ENCODE peak calls at places on chromosomes 5 and 9, in ten cellular contexts. V, Q, C, L, D, U, S, F, J and P are unnamed samples.

GRCh38 chr5:109585012-109585599 is 104.6 kb upstream of the MAN2A1 start:
- DNase-seq in D (no peak), V (no peak), S (no peak), J (no peak), C (no peak), F (no peak), Q (no peak), U (no peak), L (no peak), P (no peak)

GRCh38 chr5:43533646-43534045 is 18.7 kb upstream of the C5orf34 start:
- DNase-seq in S (no peak), V (no peak), F (no peak), J (no peak), U (no peak), L (no peak), C (no peak), D (no peak), Q (no peak), P (no peak)

GRCh38 chr5:80569961-80570786 is at the start of gene ANKRD34B:
- DNase-seq in L (peak; percentile 42), C (no peak), D (peak; percentile 86), V (peak; percentile 38), U (peak; percentile 82), J (no peak), F (no peak), S (no peak), Q (peak; percentile 9), P (no peak)

GRCh38 chr9:108671156-108671555 is 184.6 kb downstream of the ACTL7B start:
- DNase-seq in J (no peak), F (no peak), Q (no peak), L (peak; percentile 12), V (peak; percentile 45), D (no peak), S (no peak), U (peak; percentile 53), C (no peak), P (no peak)

GRCh38 chr5:154285661-154286408 is 95.3 kb downstream of the GALNT10 start:
- DNase-seq in C (no peak), U (peak; percentile 18), D (no peak), S (no peak), L (no peak), Q (peak; percentile 64), F (no peak), J (no peak), V (peak; percentile 86), P (no peak)

GRCh38 chr5:7186818-7187217 is 209.1 kb upstream of the ADCY2 start:
- DNase-seq in U (no peak), C (no peak), Q (no peak), L (no peak), D (no peak), J (no peak), S (no peak), V (no peak), F (no peak), P (no peak)

GRCh38 chr5:157915638-157916037 is 56.7 kb upstream of the CLINT1 start:
- DNase-seq in L (no peak), F (peak; percentile 26), D (peak; percentile 84), S (no peak), C (peak; percentile 81), Q (no peak), J (peak; percentile 93), V (peak; percentile 31), U (no peak), P (peak; percentile 93)

GRCh38 chr9:133003671-133004090 is 25.2 kb downstream of the GFI1B start:
- DNase-seq in Q (no peak), J (no peak), S (no peak), C (no peak), D (peak; percentile 35), L (no peak), F (no peak), U (peak; percentile 63), V (no peak), P (no peak)

GRCh38 chr9:100324594-100325200 is 28.0 kb downstream of the TEX10 start:
- DNase-seq in Q (no peak), D (no peak), S (peak; percentile 46), F (peak; percentile 69), V (peak; percentile 50), U (peak; percentile 45), J (no peak), L (no peak), C (no peak), P (no peak)

GRCh38 chr9:128160603-128160987 is 530 bp downstream of the BBLN start:
- DNase-seq in D (no peak), L (no peak), F (peak; percentile 52), Q (peak; percentile 25), U (peak; percentile 59), C (peak; percentile 64), S (peak; percentile 31), V (no peak), J (no peak), P (peak; percentile 29)

GRCh38 chr5:144336619-144337018 is 165.9 kb downstream of the KCTD16 start:
- DNase-seq in F (no peak), D (no peak), S (no peak), L (no peak), J (no peak), U (no peak), V (no peak), Q (no peak), C (no peak), P (no peak)

GRCh38 chr5:90962481-90962880 is 403.9 kb downstream of the ADGRV1 start:
- DNase-seq in D (no peak), Q (no peak), V (no peak), S (no peak), F (no peak), J (no peak), C (no peak), L (no peak), U (no peak), P (no peak)

GRCh38 chr9:123267481-123268239 is 726 bp downstream of the STRBP start:
- DNase-seq in U (peak; percentile 49), F (peak; percentile 24), Q (no peak), S (no peak), C (peak; percentile 50), L (no peak), J (peak; percentile 30), V (no peak), D (peak; percentile 84), P (no peak)

GRCh38 chr9:22039258-22039657 is 30.2 kb upstream of the CDKN2B start:
- DNase-seq in F (no peak), L (no peak), V (no peak), C (no peak), D (no peak), Q (no peak), J (no peak), S (no peak), U (no peak), P (no peak)

GRCh38 chr5:128144491-128144890 is 60.9 kb downstream of the SLC12A2 start:
- DNase-seq in F (no peak), C (no peak), S (no peak), J (no peak), Q (no peak), U (no peak), D (no peak), L (no peak), V (no peak), P (no peak)

GRCh38 chr9:108743901-108744371 is 111.8 kb downstream of the ACTL7B start:
- DNase-seq in U (peak; percentile 73), D (no peak), J (peak; percentile 22), V (peak; percentile 16), F (no peak), L (peak; percentile 60), Q (no peak), S (no peak), C (no peak), P (no peak)

DNA sequence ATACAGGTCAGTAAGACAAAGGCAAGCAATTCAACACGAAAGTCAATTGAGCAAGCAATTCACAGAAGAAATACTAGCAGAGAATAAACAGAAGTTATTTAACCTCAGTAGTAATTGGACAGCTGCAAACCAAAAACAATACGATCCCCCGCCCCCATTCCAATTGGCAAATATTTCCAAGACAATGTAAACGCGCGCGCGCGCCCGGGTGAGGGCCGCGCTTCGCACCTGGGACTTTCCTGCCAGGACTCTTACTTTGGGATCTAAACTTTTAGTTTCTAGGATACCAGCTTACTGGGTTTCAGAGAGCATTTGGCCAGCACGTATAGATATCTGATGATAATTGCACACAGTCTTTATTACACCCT is 8.5 kb downstream of the RUFY1 start:
- DNase-seq in L (peak; percentile 53), U (peak; percentile 79), Q (no peak), V (peak; percentile 35), S (peak; percentile 10), J (peak; percentile 54), C (no peak), F (no peak), D (peak; percentile 80), P (peak; percentile 56)
- H3K27ac ChIP-seq in L (peak overlapping the region; percentile 97), U (peak overlapping the region; percentile 89), Q (peak overlapping the region; percentile 43), V (peak overlapping the region; percentile 89), S (peak overlapping the region; percentile 74), J (peak overlapping the region; percentile 75), C (peak overlapping the region; percentile 77), F (peak overlapping the region; percentile 58), D (peak overlapping the region; percentile 77), P (peak overlapping the region; percentile 55)

GRCh38 chr9:136234597-136234996 is 11.0 kb downstream of the QSOX2 start:
- DNase-seq in S (no peak), L (no peak), Q (no peak), V (no peak), C (no peak), J (no peak), F (no peak), D (no peak), U (no peak), P (peak; percentile 33)
- H3K4me1 ChIP-seq in S (peaks cover 14% of the 10 kb centered on the region), L (no peaks in the 10 kb centered on the region), Q (peaks cover 25% of the 10 kb centered on the region), V (no peaks in the 10 kb centered on the region), C (peaks cover 2% of the 10 kb centered on the region), J (no peaks in the 10 kb centered on the region), F (peaks cover 21% of the 10 kb centered on the region), D (peaks cover 65% of the 10 kb centered on the region), U (no peaks in the 10 kb centered on the region), P (peaks cover 7% of the 10 kb centered on the region)

GRCh38 chr5:16456103-16456832 is 9.3 kb downstream of the ZNF622 start:
- DNase-seq in J (peak; percentile 48), Q (peak; percentile 83), U (peak; percentile 83), L (peak; percentile 76), D (no peak), F (peak; percentile 74), S (peak; percentile 67), V (peak; percentile 67), C (peak; percentile 57), P (no peak)
- H3K27ac ChIP-seq in J (peak overlapping the region; percentile 84), Q (peak overlapping the region; percentile 16), U (no peak overlapping the region), L (no peak overlapping the region), D (no peak overlapping the region), F (no peak overlapping the region), S (no peak overlapping the region), V (peak overlapping the region; percentile 52), C (peak overlapping the region; percentile 47), P (peak overlapping the region; percentile 27)

DNA sequence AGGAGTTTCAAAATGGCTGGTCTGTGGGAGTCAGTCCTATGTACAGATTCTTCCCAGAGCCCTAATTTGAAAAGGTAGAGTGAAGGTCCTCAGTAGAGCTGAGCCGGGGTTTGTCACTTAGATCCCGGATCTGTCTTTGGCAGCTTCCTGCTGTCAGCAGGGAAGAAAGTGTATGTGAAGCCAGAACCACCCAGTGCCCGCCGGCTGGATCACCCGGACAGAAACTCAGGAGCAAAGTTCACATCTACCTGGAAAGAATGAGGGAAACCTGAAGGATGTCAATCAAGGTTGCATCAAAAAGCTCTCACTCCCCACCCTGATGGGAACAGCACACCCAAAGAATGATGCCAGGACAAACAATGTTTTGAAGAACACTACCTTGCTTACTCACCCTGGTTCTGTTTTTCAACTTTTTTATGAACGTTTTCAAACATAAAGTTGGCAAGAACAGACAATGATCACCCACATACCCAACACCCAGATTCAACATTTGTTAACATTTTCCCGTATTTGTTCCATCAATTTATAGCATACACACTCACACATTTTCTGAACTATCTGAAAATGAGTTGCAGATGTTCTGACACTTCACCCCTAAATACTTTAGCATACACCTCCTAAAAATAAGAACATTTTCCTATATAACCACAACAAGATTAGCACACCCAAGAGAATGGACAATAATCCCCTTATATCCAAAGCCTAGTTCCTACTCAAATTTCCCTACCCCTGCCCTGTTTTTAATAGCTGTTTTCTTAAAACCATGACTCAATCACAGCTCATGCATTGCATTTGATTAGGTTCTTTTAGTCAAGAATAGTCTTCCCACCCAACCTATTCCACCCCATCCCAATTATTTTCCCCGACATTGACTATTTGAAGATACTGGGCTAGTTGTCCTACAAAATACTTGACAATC is 133.9 kb downstream of the LHFPL2 start:
- DNase-seq in L (no peak), F (no peak), D (no peak), U (no peak), C (no peak), V (no peak), S (no peak), J (no peak), Q (no peak), P (no peak)
- H3K4me1 ChIP-seq in L (peaks cover 6% of the 10 kb centered on the region), F (peaks cover 28% of the 10 kb centered on the region), D (peaks cover 22% of the 10 kb centered on the region), U (peaks cover 18% of the 10 kb centered on the region), C (peaks cover 26% of the 10 kb centered on the region), V (peaks cover 29% of the 10 kb centered on the region), S (peaks cover 11% of the 10 kb centered on the region), J (no peaks in the 10 kb centered on the region), Q (peaks cover 19% of the 10 kb centered on the region), P (no peaks in the 10 kb centered on the region)